ENCODE peak calls at places on chromosome 14, in seven cellular contexts. J is stomach, D is vagina, V is spleen, Z is transverse colon, G is H1, B is K562. A is an unnamed sample.

GRCh38 chr14:104604461-104605449 is at the start of gene TMEM179:
- DNase-seq in J (no peak), G (peak), B (peak), V (peak), Z (no peak), D (no peak), A (peak)

GRCh38 chr14:102711946-102712345 is 65.3 kb upstream of the TRAF3 start:
- DNase-seq in J (no peak), B (no peak), Z (no peak), V (no peak), D (no peak), G (peak), A (no peak)

GRCh38 chr14:61812347-61813100 is 50.3 kb downstream of the SNAPC1 start:
- DNase-seq in Z (no peak), G (peak), J (no peak), B (no peak), D (no peak), V (no peak), A (no peak)

GRCh38 chr14:51430600-51430999 is 190.6 kb downstream of the TMX1 start:
- DNase-seq in D (no peak), V (no peak), J (no peak), Z (no peak), B (no peak), G (no peak), A (no peak)

GRCh38 chr14:74569826-74570591 is 42.0 kb downstream of the LTBP2 start:
- DNase-seq in D (no peak), J (no peak), B (no peak), G (no peak), Z (no peak), V (peak), A (no peak)

GRCh38 chr14:94110552-94111181 is at the start of gene IFI27:
- DNase-seq in D (peak), V (no peak), G (no peak), Z (peak), B (peak), J (peak), A (peak)

GRCh38 chr14:68137704-68138619 is 318.4 kb downstream of the RAD51B start:
- DNase-seq in J (peak), V (no peak), D (no peak), G (peak), Z (peak), B (no peak), A (no peak)

GRCh38 chr14:25050494-25051170 is 685 bp upstream of the STXBP6 start:
- DNase-seq in Z (no peak), D (no peak), G (no peak), V (no peak), J (no peak), B (no peak), A (no peak)

GRCh38 chr14:102182190-102182589 is 42.5 kb downstream of the WDR20 start:
- DNase-seq in B (no peak), V (no peak), D (no peak), G (no peak), J (no peak), Z (no peak), A (no peak)

GRCh38 chr14:69620981-69621380 is 9.6 kb downstream of the SUSD6 start:
- DNase-seq in D (no peak), B (no peak), J (no peak), V (no peak), G (no peak), Z (no peak), A (no peak)

GRCh38 chr14:83044001-83044400 is 1510.3 kb upstream of the SEL1L start:
- DNase-seq in J (no peak), G (no peak), Z (no peak), B (no peak), V (no peak), D (no peak), A (no peak)

GRCh38 chr14:73714656-73715081 is 485 bp upstream of the PNMA1 start:
- DNase-seq in J (no peak), Z (no peak), D (no peak), B (no peak), G (no peak), V (no peak), A (no peak)

GRCh38 chr14:87989613-87990299 is 3.2 kb downstream of the GALC start:
- DNase-seq in G (no peak), Z (no peak), V (no peak), B (no peak), D (no peak), J (no peak), A (no peak)

GRCh38 chr14:104352493-104353220 is 214.3 kb downstream of the KIF26A start:
- DNase-seq in Z (no peak), G (no peak), V (no peak), J (peak), B (no peak), D (no peak), A (no peak)

DNA sequence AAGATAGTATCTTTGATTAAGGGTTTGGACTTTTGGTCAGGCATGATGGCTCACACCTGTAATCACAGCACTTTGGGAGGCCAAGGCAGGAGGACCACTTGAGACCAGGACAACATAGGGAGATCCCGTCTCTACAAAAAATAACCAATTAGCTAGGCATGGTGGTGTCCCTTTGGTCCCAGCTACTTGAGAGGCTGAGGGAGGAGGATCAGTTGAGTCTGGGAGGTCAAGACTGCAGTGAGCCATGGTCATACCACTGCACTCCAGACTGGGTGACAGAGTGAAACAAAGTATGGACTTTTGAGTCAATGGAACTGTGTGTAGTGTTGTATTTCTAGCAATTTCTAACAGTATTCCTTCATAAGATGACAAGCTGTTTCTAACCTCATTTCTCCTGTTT is 38.7 kb upstream of the CCDC88C start:
- DNase-seq in D (no peak), B (no peak), Z (no peak), J (no peak), V (no peak), G (no peak), A (no peak)
- TF ChIP-seq POLR2AphosphoS5 in D (no peak), B (no peak), Z (no peak), J (no peak), V (no peak), G (peak), A (no peak)

DNA sequence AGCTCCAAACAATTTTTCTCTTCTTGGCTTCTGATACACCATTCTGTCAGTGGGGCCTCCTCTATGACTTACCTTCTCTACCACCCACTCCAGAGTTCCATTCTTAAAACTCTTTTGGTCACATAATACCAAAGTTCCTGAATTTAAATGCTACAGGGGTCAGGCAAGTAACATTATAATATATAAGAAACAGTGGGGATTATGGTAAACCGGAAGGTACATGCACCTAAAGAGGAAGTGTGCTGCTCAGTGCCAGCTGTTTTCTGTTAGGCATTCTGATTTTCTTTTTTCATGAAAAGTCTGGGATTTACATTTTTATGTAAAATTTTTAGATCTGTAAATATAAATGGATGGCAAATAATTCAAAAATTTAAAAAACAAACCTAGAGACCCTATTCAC is 39.9 kb downstream of the SOS2 start:
- DNase-seq in J (no peak), V (no peak), Z (no peak), G (no peak), B (no peak), D (no peak), A (no peak)
- H3K4me3 ChIP-seq in J (no peak), V (no peak), Z (no peak), G (no peak), B (no peak), D (no peak), A (no peak)

GRCh38 chr14:100375963-100376735 is 53.0 kb downstream of the SLC25A47 start:
- DNase-seq in B (peak), V (peak), G (peak), Z (peak), J (peak), D (peak), A (peak)
- TF ChIP-seq POLR2A in B (peak), V (peak), G (peak), Z (peak), J (no peak), D (peak), A (peak)

GRCh38 chr14:98623806-98624430 is 648.1 kb downstream of the BCL11B start:
- DNase-seq in V (no peak), B (no peak), J (no peak), G (no peak), D (no peak), Z (no peak), A (no peak)
- TF ChIP-seq POLR2AphosphoS5 in V (no peak), B (no peak), J (no peak), G (no peak), D (no peak), Z (no peak), A (no peak)

GRCh38 chr14:89243765-89244164 is 173.3 kb downstream of the FOXN3 start:
- DNase-seq in D (no peak), J (no peak), B (no peak), Z (no peak), G (no peak), V (no peak), A (no peak)

GRCh38 chr14:89241265-89241664 is 175.8 kb downstream of the FOXN3 start:
- DNase-seq in D (no peak), V (no peak), G (no peak), B (no peak), Z (no peak), J (no peak), A (no peak)

GRCh38 chr14:89241934-89242670 is 174.9 kb downstream of the FOXN3 start:
- DNase-seq in G (no peak), Z (no peak), V (no peak), B (no peak), J (no peak), D (no peak), A (no peak)

GRCh38 chr14:89243286-89243685 is 173.7 kb downstream of the FOXN3 start:
- DNase-seq in V (no peak), J (no peak), Z (no peak), D (no peak), G (no peak), B (no peak), A (no peak)

GRCh38 chr14:89242871-89243270 is 174.2 kb downstream of the FOXN3 start:
- DNase-seq in J (no peak), G (no peak), D (no peak), Z (no peak), V (no peak), B (no peak), A (no peak)
- H3K4me3 ChIP-seq in J (no peak), G (no peak), D (no peak), Z (no peak), V (no peak), B (no peak), A (no peak)

DNA sequence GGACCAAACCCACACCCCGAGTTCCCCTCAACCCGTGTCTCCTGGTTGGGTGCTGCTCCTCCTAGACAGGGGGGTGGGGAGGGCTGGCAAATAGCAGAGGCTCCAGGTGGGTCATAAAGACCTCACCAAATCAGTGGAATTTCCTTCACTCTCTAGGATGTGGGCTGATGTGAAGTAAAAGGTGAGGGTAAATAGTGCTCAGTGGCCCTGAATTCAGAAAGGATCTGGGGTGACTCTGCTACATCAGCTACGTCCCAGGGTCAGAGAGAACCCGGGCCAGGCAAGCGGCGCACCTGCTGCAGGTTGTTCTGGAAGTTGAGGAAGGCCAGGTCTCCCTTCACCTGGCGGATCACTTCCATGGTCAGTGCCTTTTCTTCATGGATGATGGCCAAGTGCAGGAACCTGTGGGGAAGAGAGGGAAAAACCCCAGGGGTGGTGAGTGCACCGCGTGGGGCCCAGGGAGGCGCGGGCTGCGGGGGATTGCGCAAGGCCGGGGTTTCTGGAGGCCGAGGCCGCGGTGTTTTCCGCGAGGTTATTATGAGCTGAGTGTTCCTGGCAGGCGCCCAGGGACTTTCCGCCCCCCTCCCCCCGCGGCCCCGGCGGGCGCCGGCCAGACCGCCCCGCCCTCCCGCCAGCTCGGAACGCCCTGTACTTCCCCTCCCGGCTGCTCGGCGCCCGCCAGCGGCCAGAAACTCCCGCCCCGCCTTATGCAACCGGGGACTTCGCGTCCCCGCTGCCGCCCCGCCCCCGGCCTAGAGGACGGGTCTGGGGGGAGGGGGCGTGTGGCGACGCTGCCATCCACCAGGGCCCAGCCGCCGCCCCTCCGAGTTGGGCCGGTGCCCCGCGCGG is 928 bp downstream of the NFKBIA start:
- DNase-seq in J (peak), G (peak), D (peak), B (peak), V (peak), Z (peak), A (peak)
- TF ChIP-seq POLR2A in J (no peak), G (no peak), D (peak), B (no peak), V (peak), Z (peak), A (peak)

GRCh38 chr14:89956294-89957009 is 725 bp downstream of the TDP1 start:
- DNase-seq in B (no peak), G (no peak), Z (peak), J (peak), D (no peak), V (peak), A (no peak)
- TF ChIP-seq POLR2AphosphoS5 in B (no peak), G (peak), Z (no peak), J (peak), D (peak), V (no peak), A (no peak)

DNA sequence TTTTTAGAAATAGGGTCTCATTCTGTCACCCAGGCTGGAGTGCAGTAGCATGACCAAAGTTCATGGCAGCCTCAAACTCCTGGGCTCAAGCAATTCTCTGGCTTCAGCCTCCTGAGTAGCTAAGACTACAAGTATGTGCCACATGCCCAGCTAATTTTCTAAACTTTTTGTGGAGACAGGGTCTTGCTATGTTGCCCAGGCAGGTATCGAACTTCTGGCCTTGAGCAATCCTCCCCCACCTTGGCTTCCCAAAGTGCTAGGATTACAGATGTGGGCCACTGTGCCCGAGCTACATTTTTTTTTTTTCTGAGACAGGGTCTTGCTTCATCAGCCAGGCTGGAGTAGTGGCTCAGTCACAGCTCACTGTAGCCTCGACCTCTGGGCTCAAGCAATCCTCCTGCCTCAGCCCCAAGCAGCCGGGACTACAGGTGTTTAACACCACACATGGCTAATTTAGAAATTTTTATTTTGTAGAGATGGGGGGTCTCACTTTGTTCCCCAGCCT is 7.1 kb downstream of the PPP4R3A start:
- DNase-seq in J (no peak), Z (no peak), G (no peak), D (no peak), V (no peak), B (no peak), A (no peak)
- H3K4me3 ChIP-seq in J (no peak), Z (no peak), G (no peak), D (no peak), V (no peak), B (no peak), A (no peak)